ENCODE peak calls at places on chromosomes 5 and 9, in five cellular contexts. One of them, this sample, is unnamed.

GRCh38 chr5:127153521-127153920 is 80.2 kb upstream of the C5orf63 start:
- DNase-seq in RWPE1: no peak
- DNase-seq in fibroblast of villous mesenchyme: no peak
- DNase-seq in tibial artery: no peak
- DNase-seq in heart left ventricle: no peak
- DNase-seq in this sample: no peak

GRCh38 chr5:180607861-180608571 is 16.7 kb upstream of the SCGB3A1 start:
- DNase-seq in fibroblast of villous mesenchyme: peak
- DNase-seq in heart left ventricle: no peak
- DNase-seq in tibial artery: no peak
- DNase-seq in RWPE1: no peak
- DNase-seq in this sample: no peak

GRCh38 chr9:21585756-21586752 is 103.9 kb upstream of the IFNE start:
- DNase-seq in RWPE1: no peak
- DNase-seq in fibroblast of villous mesenchyme: peak
- DNase-seq in heart left ventricle: no peak
- DNase-seq in tibial artery: no peak
- DNase-seq in this sample: peak

GRCh38 chr9:87179556-87180340 is 232.4 kb upstream of the GAS1 start:
- DNase-seq in RWPE1: peak
- DNase-seq in fibroblast of villous mesenchyme: no peak
- DNase-seq in heart left ventricle: no peak
- DNase-seq in tibial artery: no peak
- DNase-seq in this sample: no peak

GRCh38 chr9:19527663-19528062 is 118.9 kb downstream of the ACER2 start:
- DNase-seq in fibroblast of villous mesenchyme: no peak
- DNase-seq in tibial artery: no peak
- DNase-seq in heart left ventricle: no peak
- DNase-seq in RWPE1: no peak
- DNase-seq in this sample: no peak

GRCh38 chr5:171528036-171528435 is 108.6 kb downstream of the FGF18 start:
- DNase-seq in tibial artery: no peak
- DNase-seq in heart left ventricle: no peak
- DNase-seq in RWPE1: no peak
- DNase-seq in fibroblast of villous mesenchyme: no peak
- DNase-seq in this sample: no peak

GRCh38 chr5:2629035-2629434 is 122.4 kb downstream of the IRX2 start:
- DNase-seq in fibroblast of villous mesenchyme: no peak
- DNase-seq in RWPE1: no peak
- DNase-seq in tibial artery: no peak
- DNase-seq in heart left ventricle: no peak
- DNase-seq in this sample: no peak

GRCh38 chr9:114276908-114277821 is 45.7 kb upstream of the ORM1 start:
- DNase-seq in heart left ventricle: peak
- DNase-seq in fibroblast of villous mesenchyme: peak
- DNase-seq in RWPE1: peak
- DNase-seq in tibial artery: peak
- DNase-seq in this sample: peak

GRCh38 chr5:139385061-139385889 is 2.2 kb upstream of the SLC23A1 start:
- DNase-seq in fibroblast of villous mesenchyme: peak
- DNase-seq in heart left ventricle: no peak
- DNase-seq in RWPE1: no peak
- DNase-seq in tibial artery: peak
- DNase-seq in this sample: no peak

GRCh38 chr5:177973066-177973635 is 22.9 kb downstream of the PROP1 start:
- DNase-seq in heart left ventricle: no peak
- DNase-seq in RWPE1: no peak
- DNase-seq in fibroblast of villous mesenchyme: no peak
- DNase-seq in tibial artery: no peak
- DNase-seq in this sample: no peak

GRCh38 chr5:67538855-67539506 is 342.4 kb upstream of the CD180 start:
- DNase-seq in tibial artery: no peak
- DNase-seq in heart left ventricle: no peak
- DNase-seq in fibroblast of villous mesenchyme: no peak
- DNase-seq in RWPE1: no peak
- DNase-seq in this sample: no peak

GRCh38 chr5:176578391-176578808 is 29.3 kb downstream of the CDHR2 start:
- DNase-seq in tibial artery: no peak
- DNase-seq in heart left ventricle: no peak
- DNase-seq in RWPE1: peak
- DNase-seq in fibroblast of villous mesenchyme: peak
- DNase-seq in this sample: peak

GRCh38 chr9:76868897-76869296 is 37.0 kb downstream of the PRUNE2 start:
- DNase-seq in RWPE1: peak
- DNase-seq in heart left ventricle: no peak
- DNase-seq in tibial artery: no peak
- DNase-seq in fibroblast of villous mesenchyme: no peak
- DNase-seq in this sample: no peak

GRCh38 chr9:17531642-17532254 is 47.1 kb upstream of the SH3GL2 start:
- DNase-seq in heart left ventricle: no peak
- DNase-seq in tibial artery: no peak
- DNase-seq in RWPE1: peak
- DNase-seq in fibroblast of villous mesenchyme: peak
- DNase-seq in this sample: peak

DNA sequence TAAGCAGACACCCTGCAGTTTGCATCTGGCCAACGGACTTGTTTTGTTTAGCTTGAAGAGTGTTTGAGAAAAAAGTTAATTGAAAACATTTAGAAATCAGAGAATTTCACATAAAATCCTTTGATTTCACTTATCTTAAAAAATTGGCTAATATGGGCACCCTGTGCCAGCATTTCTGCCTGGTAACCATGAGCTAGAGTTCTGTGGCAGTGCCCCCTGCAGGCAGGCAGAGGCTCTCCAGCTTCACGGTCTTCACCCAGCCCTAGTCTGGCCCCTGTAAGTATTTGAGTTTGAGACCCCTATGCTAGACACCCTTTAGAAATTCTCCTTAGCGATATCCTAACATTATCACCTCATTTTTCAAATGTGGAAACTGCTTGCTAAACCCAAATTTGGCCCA is 18.8 kb upstream of the FANCC start:
- DNase-seq in RWPE1: no peak
- DNase-seq in tibial artery: no peak
- DNase-seq in fibroblast of villous mesenchyme: no peak
- DNase-seq in heart left ventricle: no peak
- DNase-seq in this sample: peak
- TF ChIP-seq CTCF in RWPE1: peak
- TF ChIP-seq CTCF in tibial artery: no peak
- TF ChIP-seq CTCF in fibroblast of villous mesenchyme: peak
- TF ChIP-seq CTCF in heart left ventricle: peak
- TF ChIP-seq CTCF in this sample: peak

DNA sequence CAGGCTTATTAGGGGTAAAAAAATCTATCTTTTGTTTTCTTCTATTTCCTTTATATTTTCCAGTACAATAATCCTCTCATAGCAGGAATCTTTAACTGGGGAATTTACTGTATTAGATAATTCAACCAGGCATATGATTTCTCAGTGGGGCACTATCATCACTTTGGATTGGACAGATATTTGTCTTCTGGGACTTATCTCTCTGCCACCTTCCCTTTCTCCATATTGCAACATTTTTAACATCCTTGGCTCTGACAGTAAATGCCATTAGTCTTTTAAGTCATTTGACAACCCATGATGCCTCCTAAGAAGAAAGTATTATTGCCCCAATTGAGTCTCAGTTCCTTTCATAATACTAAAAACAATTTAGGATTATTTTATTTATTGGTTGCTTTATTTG is 304.1 kb downstream of the FGF10 start:
- DNase-seq in tibial artery: no peak
- DNase-seq in fibroblast of villous mesenchyme: no peak
- DNase-seq in heart left ventricle: no peak
- DNase-seq in RWPE1: no peak
- DNase-seq in this sample: no peak
- TF ChIP-seq CTCF in tibial artery: no peak
- TF ChIP-seq CTCF in fibroblast of villous mesenchyme: no peak
- TF ChIP-seq CTCF in heart left ventricle: no peak
- TF ChIP-seq CTCF in RWPE1: no peak
- TF ChIP-seq CTCF in this sample: no peak

DNA sequence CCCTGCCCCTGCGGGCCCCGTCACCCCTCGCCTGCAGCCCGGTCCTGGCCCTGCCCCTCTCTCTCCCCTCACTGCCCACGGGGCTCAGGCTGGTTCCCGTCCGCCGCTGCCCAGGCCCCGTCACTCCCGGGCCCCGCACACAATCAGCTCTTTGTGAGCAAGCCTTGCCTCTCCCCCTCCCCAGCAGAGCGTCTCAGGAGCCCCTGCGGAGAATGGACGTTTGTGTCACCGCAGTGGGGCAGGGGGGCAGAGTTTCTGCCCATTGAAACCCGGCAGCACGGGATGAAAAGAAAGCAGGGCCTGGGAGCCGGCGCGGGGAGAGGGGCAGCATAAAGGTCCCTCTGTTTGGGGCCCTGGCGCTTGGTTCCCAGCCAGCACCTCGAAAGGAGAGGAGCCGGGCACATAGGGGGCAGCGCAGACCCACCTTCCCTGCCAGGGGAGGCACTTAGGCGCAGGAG is 13.5 kb upstream of the NUP214 start:
- DNase-seq in RWPE1: no peak
- DNase-seq in tibial artery: peak
- DNase-seq in fibroblast of villous mesenchyme: no peak
- DNase-seq in heart left ventricle: no peak
- DNase-seq in this sample: no peak
- TF ChIP-seq CTCF in RWPE1: no peak
- TF ChIP-seq CTCF in tibial artery: no peak
- TF ChIP-seq CTCF in fibroblast of villous mesenchyme: no peak
- TF ChIP-seq CTCF in heart left ventricle: no peak
- TF ChIP-seq CTCF in this sample: no peak

GRCh38 chr5:10525124-10525495 is 38.8 kb upstream of the ANKRD33B start:
- DNase-seq in tibial artery: no peak
- DNase-seq in fibroblast of villous mesenchyme: no peak
- DNase-seq in RWPE1: no peak
- DNase-seq in heart left ventricle: no peak
- DNase-seq in this sample: no peak

GRCh38 chr5:10527281-10527950 is 36.5 kb upstream of the ANKRD33B start:
- DNase-seq in heart left ventricle: no peak
- DNase-seq in tibial artery: peak
- DNase-seq in fibroblast of villous mesenchyme: peak
- DNase-seq in RWPE1: no peak
- DNase-seq in this sample: no peak

GRCh38 chr5:10530601-10531320 is 33.1 kb upstream of the ANKRD33B start:
- DNase-seq in heart left ventricle: no peak
- DNase-seq in tibial artery: peak
- DNase-seq in RWPE1: no peak
- DNase-seq in fibroblast of villous mesenchyme: no peak
- DNase-seq in this sample: no peak

GRCh38 chr5:10528827-10529226 is 35.0 kb upstream of the ANKRD33B start:
- DNase-seq in fibroblast of villous mesenchyme: no peak
- DNase-seq in RWPE1: no peak
- DNase-seq in tibial artery: peak
- DNase-seq in heart left ventricle: no peak
- DNase-seq in this sample: no peak

GRCh38 chr5:10528056-10528816 is 35.6 kb upstream of the ANKRD33B start:
- DNase-seq in RWPE1: peak
- DNase-seq in tibial artery: peak
- DNase-seq in fibroblast of villous mesenchyme: peak
- DNase-seq in heart left ventricle: no peak
- DNase-seq in this sample: no peak
- TF ChIP-seq CTCF in RWPE1: no peak
- TF ChIP-seq CTCF in tibial artery: no peak
- TF ChIP-seq CTCF in fibroblast of villous mesenchyme: no peak
- TF ChIP-seq CTCF in heart left ventricle: no peak
- TF ChIP-seq CTCF in this sample: no peak

GRCh38 chr5:37774912-37775483 is 64.8 kb downstream of the GDNF start:
- DNase-seq in heart left ventricle: no peak
- DNase-seq in tibial artery: no peak
- DNase-seq in fibroblast of villous mesenchyme: peak
- DNase-seq in RWPE1: no peak
- DNase-seq in this sample: peak
- TF ChIP-seq CTCF in heart left ventricle: peak
- TF ChIP-seq CTCF in tibial artery: peak
- TF ChIP-seq CTCF in fibroblast of villous mesenchyme: peak
- TF ChIP-seq CTCF in RWPE1: peak
- TF ChIP-seq CTCF in this sample: peak

GRCh38 chr5:137201876-137202275 is 297.2 kb downstream of the SPOCK1 start:
- DNase-seq in fibroblast of villous mesenchyme: peak
- DNase-seq in RWPE1: no peak
- DNase-seq in tibial artery: no peak
- DNase-seq in heart left ventricle: no peak
- DNase-seq in this sample: peak
- TF ChIP-seq CTCF in fibroblast of villous mesenchyme: peak
- TF ChIP-seq CTCF in RWPE1: no peak
- TF ChIP-seq CTCF in tibial artery: peak
- TF ChIP-seq CTCF in heart left ventricle: peak
- TF ChIP-seq CTCF in this sample: peak

GRCh38 chr5:105878402-105878801 is 1792.3 kb downstream of the EFNA5 start:
- DNase-seq in RWPE1: no peak
- DNase-seq in tibial artery: no peak
- DNase-seq in heart left ventricle: no peak
- DNase-seq in fibroblast of villous mesenchyme: no peak
- DNase-seq in this sample: no peak
- TF ChIP-seq CTCF in RWPE1: no peak
- TF ChIP-seq CTCF in tibial artery: no peak
- TF ChIP-seq CTCF in heart left ventricle: no peak
- TF ChIP-seq CTCF in fibroblast of villous mesenchyme: peak
- TF ChIP-seq CTCF in this sample: no peak

GRCh38 chr5:52846443-52846842 is 58.7 kb downstream of the ITGA1 start:
- DNase-seq in heart left ventricle: no peak
- DNase-seq in tibial artery: no peak
- DNase-seq in RWPE1: no peak
- DNase-seq in fibroblast of villous mesenchyme: peak
- DNase-seq in this sample: peak
- TF ChIP-seq CTCF in heart left ventricle: no peak
- TF ChIP-seq CTCF in tibial artery: no peak
- TF ChIP-seq CTCF in RWPE1: no peak
- TF ChIP-seq CTCF in fibroblast of villous mesenchyme: no peak
- TF ChIP-seq CTCF in this sample: no peak